ENCODE peak calls at places on chromosomes 16 and 17, in six cellular contexts. One of them, this sample, is unnamed.
A peak's percentile ranks its signal among the peaks of the same experiment; 100 is the strongest.

GRCh38 chr17:28573521-28573920 is 2.2 kb upstream of the PIGS start:
- DNase-seq in lower leg skin: no peak
- DNase-seq in endothelial cell: no peak
- DNase-seq in mesothelial cell of epicardium: no peak
- DNase-seq in GM12864: no peak
- DNase-seq in fibroblast of lung: no peak
- DNase-seq in this sample: no peak

GRCh38 chr16:62167551-62167950 is 131.3 kb upstream of the CDH8 start:
- DNase-seq in endothelial cell: no peak
- DNase-seq in GM12864: no peak
- DNase-seq in mesothelial cell of epicardium: no peak
- DNase-seq in lower leg skin: no peak
- DNase-seq in fibroblast of lung: no peak
- DNase-seq in this sample: no peak

GRCh38 chr16:50819706-50820105 is 77.8 kb downstream of the CYLD start:
- DNase-seq in GM12864: no peak
- DNase-seq in endothelial cell: no peak
- DNase-seq in mesothelial cell of epicardium: no peak
- DNase-seq in fibroblast of lung: no peak
- DNase-seq in lower leg skin: peak; percentile 76
- DNase-seq in this sample: no peak

GRCh38 chr16:1218061-1218929 is 6.8 kb downstream of the TPSG1 start:
- DNase-seq in endothelial cell: no peak
- DNase-seq in GM12864: no peak
- DNase-seq in mesothelial cell of epicardium: no peak
- DNase-seq in fibroblast of lung: no peak
- DNase-seq in lower leg skin: no peak
- DNase-seq in this sample: no peak

GRCh38 chr16:88375236-88376052 is 7.3 kb upstream of the ZNF469 start:
- DNase-seq in endothelial cell: no peak
- DNase-seq in GM12864: no peak
- DNase-seq in lower leg skin: no peak
- DNase-seq in fibroblast of lung: no peak
- DNase-seq in mesothelial cell of epicardium: no peak
- DNase-seq in this sample: no peak

GRCh38 chr16:69927056-69927757 is 23.9 kb upstream of the CLEC18A start:
- DNase-seq in fibroblast of lung: peak; percentile 74
- DNase-seq in mesothelial cell of epicardium: no peak
- DNase-seq in GM12864: no peak
- DNase-seq in endothelial cell: no peak
- DNase-seq in lower leg skin: no peak
- DNase-seq in this sample: no peak

GRCh38 chr17:44279586-44280344 is 11.8 kb upstream of the SLC4A1 start:
- DNase-seq in mesothelial cell of epicardium: no peak
- DNase-seq in GM12864: peak; percentile 39
- DNase-seq in lower leg skin: no peak
- DNase-seq in fibroblast of lung: peak; percentile 86
- DNase-seq in endothelial cell: peak; percentile 34
- DNase-seq in this sample: no peak

GRCh38 chr17:63703556-63704258 is 3.8 kb upstream of the LIMD2 start:
- DNase-seq in mesothelial cell of epicardium: no peak
- DNase-seq in lower leg skin: no peak
- DNase-seq in endothelial cell: no peak
- DNase-seq in fibroblast of lung: no peak
- DNase-seq in GM12864: no peak
- DNase-seq in this sample: no peak

GRCh38 chr16:30813821-30814189 is 26.8 kb upstream of the ZNF629 start:
- DNase-seq in endothelial cell: no peak
- DNase-seq in GM12864: no peak
- DNase-seq in mesothelial cell of epicardium: no peak
- DNase-seq in lower leg skin: no peak
- DNase-seq in fibroblast of lung: no peak
- DNase-seq in this sample: no peak

GRCh38 chr17:62974788-62975586 is 9.0 kb downstream of the TANC2 start:
- DNase-seq in mesothelial cell of epicardium: no peak
- DNase-seq in lower leg skin: no peak
- DNase-seq in fibroblast of lung: peak; percentile 34
- DNase-seq in GM12864: no peak
- DNase-seq in endothelial cell: no peak
- DNase-seq in this sample: no peak

GRCh38 chr17:29176500-29177351 is 3.5 kb downstream of the MYO18A start:
- DNase-seq in mesothelial cell of epicardium: no peak
- DNase-seq in fibroblast of lung: peak; percentile 29
- DNase-seq in lower leg skin: peak; percentile 87
- DNase-seq in endothelial cell: peak; percentile 43
- DNase-seq in GM12864: peak; percentile 48
- DNase-seq in this sample: peak; percentile 54

GRCh38 chr16:88284626-88285513 is 97.9 kb upstream of the ZNF469 start:
- DNase-seq in endothelial cell: no peak
- DNase-seq in mesothelial cell of epicardium: no peak
- DNase-seq in GM12864: no peak
- DNase-seq in lower leg skin: no peak
- DNase-seq in fibroblast of lung: no peak
- DNase-seq in this sample: no peak

GRCh38 chr16:31082368-31083045 is 6.2 kb downstream of the PRSS53 start:
- DNase-seq in GM12864: no peak
- DNase-seq in lower leg skin: no peak
- DNase-seq in mesothelial cell of epicardium: no peak
- DNase-seq in fibroblast of lung: no peak
- DNase-seq in endothelial cell: no peak
- DNase-seq in this sample: no peak

GRCh38 chr16:5020551-5020950 is 13.2 kb downstream of the NAGPA start:
- DNase-seq in fibroblast of lung: no peak
- DNase-seq in endothelial cell: no peak
- DNase-seq in lower leg skin: no peak
- DNase-seq in mesothelial cell of epicardium: no peak
- DNase-seq in GM12864: no peak
- DNase-seq in this sample: no peak

GRCh38 chr16:54175552-54176375 is 110.8 kb downstream of the IRX3 start:
- DNase-seq in fibroblast of lung: no peak
- DNase-seq in endothelial cell: no peak
- DNase-seq in lower leg skin: no peak
- DNase-seq in mesothelial cell of epicardium: no peak
- DNase-seq in GM12864: no peak
- DNase-seq in this sample: no peak

GRCh38 chr16:50547340-50547865 is 793 bp upstream of the NKD1 start:
- DNase-seq in lower leg skin: no peak
- DNase-seq in mesothelial cell of epicardium: no peak
- DNase-seq in GM12864: peak; percentile 8
- DNase-seq in fibroblast of lung: no peak
- DNase-seq in endothelial cell: peak; percentile 53
- DNase-seq in this sample: peak; percentile 22

GRCh38 chr17:33520404-33521032 is 227.4 kb upstream of the ASIC2 start:
- DNase-seq in endothelial cell: peak; percentile 86
- DNase-seq in fibroblast of lung: peak; percentile 12
- DNase-seq in mesothelial cell of epicardium: peak; percentile 56
- DNase-seq in lower leg skin: no peak
- DNase-seq in GM12864: no peak
- DNase-seq in this sample: peak; percentile 70

GRCh38 chr16:526181-527014 is 1.1 kb upstream of the CAPN15 start:
- DNase-seq in endothelial cell: no peak
- DNase-seq in fibroblast of lung: peak; percentile 48
- DNase-seq in mesothelial cell of epicardium: no peak
- DNase-seq in lower leg skin: no peak
- DNase-seq in GM12864: no peak
- DNase-seq in this sample: peak; percentile 35

GRCh38 chr16:55499951-55500350 is 8.9 kb upstream of the LPCAT2 start:
- DNase-seq in lower leg skin: peak; percentile 77
- DNase-seq in mesothelial cell of epicardium: no peak
- DNase-seq in GM12864: no peak
- DNase-seq in fibroblast of lung: peak; percentile 93
- DNase-seq in endothelial cell: peak; percentile 40
- DNase-seq in this sample: no peak

GRCh38 chr16:68901910-68902309 is 58.6 kb downstream of the TANGO6 start:
- DNase-seq in GM12864: no peak
- DNase-seq in endothelial cell: no peak
- DNase-seq in mesothelial cell of epicardium: no peak
- DNase-seq in lower leg skin: peak; percentile 20
- DNase-seq in fibroblast of lung: peak; percentile 67
- DNase-seq in this sample: no peak

GRCh38 chr17:16415031-16415924 is at the start of gene TRPV2:
- DNase-seq in mesothelial cell of epicardium: no peak
- DNase-seq in endothelial cell: no peak
- DNase-seq in fibroblast of lung: no peak
- DNase-seq in GM12864: no peak
- DNase-seq in lower leg skin: no peak
- DNase-seq in this sample: no peak

GRCh38 chr17:82356028-82356427 is 3.0 kb upstream of the TEX19 start:
- DNase-seq in fibroblast of lung: no peak
- DNase-seq in mesothelial cell of epicardium: no peak
- DNase-seq in lower leg skin: no peak
- DNase-seq in GM12864: no peak
- DNase-seq in endothelial cell: no peak
- DNase-seq in this sample: no peak

GRCh38 chr17:81955756-81956544 is 5.0 kb downstream of the NOTUM start:
- DNase-seq in fibroblast of lung: no peak
- DNase-seq in mesothelial cell of epicardium: no peak
- DNase-seq in endothelial cell: no peak
- DNase-seq in GM12864: no peak
- DNase-seq in lower leg skin: no peak
- DNase-seq in this sample: no peak

GRCh38 chr17:3886776-3887175 is 6.1 kb downstream of the CAMKK1 start:
- DNase-seq in GM12864: no peak
- DNase-seq in lower leg skin: no peak
- DNase-seq in mesothelial cell of epicardium: no peak
- DNase-seq in endothelial cell: no peak
- DNase-seq in fibroblast of lung: no peak
- DNase-seq in this sample: no peak

GRCh38 chr16:69131167-69131748 is 1.1 kb downstream of the CHTF8 start:
- DNase-seq in mesothelial cell of epicardium: no peak
- DNase-seq in GM12864: no peak
- DNase-seq in fibroblast of lung: peak; percentile 40
- DNase-seq in lower leg skin: no peak
- DNase-seq in endothelial cell: peak; percentile 28
- DNase-seq in this sample: no peak

GRCh38 chr16:49485663-49486062 is 112.1 kb downstream of the C16orf78 start:
- DNase-seq in GM12864: no peak
- DNase-seq in fibroblast of lung: no peak
- DNase-seq in endothelial cell: no peak
- DNase-seq in mesothelial cell of epicardium: no peak
- DNase-seq in lower leg skin: peak; percentile 37
- DNase-seq in this sample: no peak

GRCh38 chr17:652310-652709 is 62.3 kb downstream of the VPS53 start:
- DNase-seq in mesothelial cell of epicardium: no peak
- DNase-seq in GM12864: no peak
- DNase-seq in fibroblast of lung: no peak
- DNase-seq in lower leg skin: peak; percentile 95
- DNase-seq in endothelial cell: no peak
- DNase-seq in this sample: no peak

GRCh38 chr17:55093358-55093757 is 124.8 kb downstream of the STXBP4 start:
- DNase-seq in mesothelial cell of epicardium: no peak
- DNase-seq in endothelial cell: no peak
- DNase-seq in fibroblast of lung: no peak
- DNase-seq in lower leg skin: no peak
- DNase-seq in GM12864: no peak
- DNase-seq in this sample: no peak

GRCh38 chr17:5541610-5542202 is 42.6 kb downstream of the NLRP1 start:
- DNase-seq in endothelial cell: no peak
- DNase-seq in mesothelial cell of epicardium: no peak
- DNase-seq in fibroblast of lung: no peak
- DNase-seq in lower leg skin: peak; percentile 79
- DNase-seq in GM12864: no peak
- DNase-seq in this sample: no peak
- TF ChIP-seq CTCF in endothelial cell: no peak
- TF ChIP-seq CTCF in mesothelial cell of epicardium: no peak
- TF ChIP-seq CTCF in fibroblast of lung: no peak
- TF ChIP-seq CTCF in lower leg skin: no peak
- TF ChIP-seq CTCF in GM12864: no peak
- TF ChIP-seq CTCF in this sample: peak; percentile 9

GRCh38 chr16:90019201-90019542 is at the start of gene DBNDD1:
- DNase-seq in fibroblast of lung: no peak
- DNase-seq in mesothelial cell of epicardium: no peak
- DNase-seq in lower leg skin: no peak
- DNase-seq in GM12864: no peak
- DNase-seq in endothelial cell: no peak
- DNase-seq in this sample: peak; percentile 35
- TF ChIP-seq CTCF in fibroblast of lung: no peak
- TF ChIP-seq CTCF in mesothelial cell of epicardium: no peak
- TF ChIP-seq CTCF in lower leg skin: no peak
- TF ChIP-seq CTCF in GM12864: no peak
- TF ChIP-seq CTCF in endothelial cell: no peak
- TF ChIP-seq CTCF in this sample: no peak

GRCh38 chr16:89383095-89384003 is 107.0 kb downstream of the ANKRD11 start:
- DNase-seq in endothelial cell: peak; percentile 37
- DNase-seq in fibroblast of lung: no peak
- DNase-seq in GM12864: no peak
- DNase-seq in mesothelial cell of epicardium: no peak
- DNase-seq in lower leg skin: no peak
- DNase-seq in this sample: peak; percentile 21
- TF ChIP-seq CTCF in endothelial cell: no peak
- TF ChIP-seq CTCF in fibroblast of lung: peak; percentile 19
- TF ChIP-seq CTCF in GM12864: no peak
- TF ChIP-seq CTCF in mesothelial cell of epicardium: no peak
- TF ChIP-seq CTCF in lower leg skin: no peak
- TF ChIP-seq CTCF in this sample: peak; percentile 14

DNA sequence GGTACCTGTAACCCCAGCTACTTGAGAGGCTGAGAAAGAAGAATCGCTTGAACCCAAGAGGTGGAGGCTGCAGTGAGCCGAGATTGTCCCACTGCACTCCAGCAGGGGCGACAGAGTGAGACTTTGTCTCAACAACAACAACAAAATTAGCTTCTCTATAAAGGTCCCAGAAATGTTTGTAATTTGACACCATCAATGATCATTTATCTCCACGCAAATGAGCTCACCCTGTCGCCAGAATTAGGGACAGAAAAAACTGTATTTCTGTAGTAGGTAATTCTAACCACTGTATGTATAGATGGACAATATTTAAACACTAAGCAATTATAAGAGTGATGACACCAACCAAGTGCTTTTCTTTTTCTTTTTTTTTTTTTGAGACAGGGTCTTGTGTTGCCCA is 10.7 kb downstream of the C17orf78 start:
- DNase-seq in endothelial cell: no peak
- DNase-seq in mesothelial cell of epicardium: no peak
- DNase-seq in lower leg skin: no peak
- DNase-seq in GM12864: no peak
- DNase-seq in fibroblast of lung: no peak
- DNase-seq in this sample: no peak
- TF ChIP-seq CTCF in endothelial cell: no peak
- TF ChIP-seq CTCF in mesothelial cell of epicardium: no peak
- TF ChIP-seq CTCF in lower leg skin: no peak
- TF ChIP-seq CTCF in GM12864: no peak
- TF ChIP-seq CTCF in fibroblast of lung: no peak
- TF ChIP-seq CTCF in this sample: no peak

GRCh38 chr17:76585649-76586593 is at the start of gene ST6GALNAC2:
- DNase-seq in GM12864: no peak
- DNase-seq in mesothelial cell of epicardium: peak; percentile 31
- DNase-seq in lower leg skin: peak; percentile 89
- DNase-seq in fibroblast of lung: peak; percentile 41
- DNase-seq in endothelial cell: peak; percentile 49
- DNase-seq in this sample: peak; percentile 58
- TF ChIP-seq CTCF in GM12864: peak; percentile 16
- TF ChIP-seq CTCF in mesothelial cell of epicardium: no peak
- TF ChIP-seq CTCF in lower leg skin: no peak
- TF ChIP-seq CTCF in fibroblast of lung: peak; percentile 26
- TF ChIP-seq CTCF in endothelial cell: no peak
- TF ChIP-seq CTCF in this sample: no peak

This sample was measured in progenitor cell of endocrine pancreas.